ENCODE peak calls at places on chromosome X, in five cellular contexts. G is neural progenitor cell, Z is GM23248, M is hepatocyte, Q is PC-3. H is an unnamed sample.

GRCh38 chrX:56113785-56114436 is 118.2 kb upstream of the KLF8 start:
- DNase-seq in G (peak), Z (no peak), M (peak), Q (peak), H (peak)

GRCh38 chrX:13373807-13374187 is 53.9 kb upstream of the ATXN3L start:
- DNase-seq in G (no peak), Z (peak), M (peak), Q (no peak), H (no peak)

GRCh38 chrX:14267224-14267623 is 237.5 kb upstream of the GEMIN8 start:
- DNase-seq in G (no peak), Z (no peak), M (peak), Q (no peak), H (no peak)

GRCh38 chrX:14032383-14032782 is 2.7 kb upstream of the GEMIN8 start:
- DNase-seq in G (peak), Z (peak), M (peak), Q (peak), H (peak)

GRCh38 chrX:132214518-132214917 is 4.7 kb downstream of the RAP2C start:
- DNase-seq in G (no peak), Z (no peak), M (no peak), Q (no peak), H (no peak)

GRCh38 chrX:10507181-10507580 is 113.2 kb downstream of the MID1 start:
- DNase-seq in G (no peak), Z (no peak), M (no peak), Q (peak), H (no peak)

GRCh38 chrX:53262918-53263394 is 18.4 kb downstream of the IQSEC2 start:
- DNase-seq in G (no peak), Z (peak), M (no peak), Q (peak), H (no peak)

GRCh38 chrX:10988653-10989052 is 122.5 kb upstream of the HCCS start:
- DNase-seq in G (no peak), Z (no peak), M (no peak), Q (no peak), H (no peak)

GRCh38 chrX:105282077-105282476 is 61.6 kb upstream of the TEX13A start:
- DNase-seq in G (no peak), Z (no peak), M (no peak), Q (peak), H (no peak)

GRCh38 chrX:154013614-154014360 is 5.9 kb downstream of the IRAK1 start:
- DNase-seq in G (peak), Z (peak), M (peak), Q (peak), H (peak)

GRCh38 chrX:119541188-119541587 is 24.0 kb downstream of the STEEP1 start:
- DNase-seq in G (no peak), Z (peak), M (no peak), Q (peak), H (peak)

GRCh38 chrX:81662381-81662780 is 460.5 kb downstream of the SH3BGRL start:
- DNase-seq in G (no peak), Z (no peak), M (no peak), Q (no peak), H (no peak)

GRCh38 chrX:24245201-24245600 is 68.7 kb downstream of the SUPT20HL2 start:
- DNase-seq in G (peak), Z (peak), M (peak), Q (peak), H (no peak)

GRCh38 chrX:64885850-64886249 is 90.4 kb downstream of the ZC4H2 start:
- DNase-seq in G (peak), Z (peak), M (no peak), Q (peak), H (peak)

GRCh38 chrX:6407541-6407940 is 127.4 kb downstream of the VCX3A start:
- DNase-seq in G (no peak), Z (no peak), M (no peak), Q (no peak), H (no peak)

GRCh38 chrX:19670854-19671620 is 155.7 kb upstream of the MAP3K15 start:
- DNase-seq in G (peak), Z (peak), M (peak), Q (peak), H (peak)

GRCh38 chrX:38804481-38805293 is 3.4 kb downstream of the MID1IP1 start:
- DNase-seq in G (peak), Z (peak), M (peak), Q (peak), H (peak)

GRCh38 chrX:123590842-123591491 is 141.9 kb downstream of the THOC2 start:
- DNase-seq in G (no peak), Z (peak), M (peak), Q (peak), H (no peak)

GRCh38 chrX:10496345-10496965 is 123.9 kb downstream of the MID1 start:
- DNase-seq in G (no peak), Z (peak), M (no peak), Q (no peak), H (no peak)

GRCh38 chrX:133007458-133007857 is 49.0 kb upstream of the HS6ST2 start:
- DNase-seq in G (no peak), Z (no peak), M (no peak), Q (peak), H (no peak)

GRCh38 chrX:104566921-104567501 is 1.0 kb downstream of the IL1RAPL2 start:
- DNase-seq in G (peak), Z (no peak), M (peak), Q (peak), H (peak)

GRCh38 chrX:53184836-53185235 is 40.2 kb downstream of the KDM5C start:
- DNase-seq in G (no peak), Z (peak), M (no peak), Q (no peak), H (no peak)

GRCh38 chrX:13574600-13574999 is 5.2 kb downstream of the EGFL6 start:
- DNase-seq in G (no peak), Z (no peak), M (no peak), Q (no peak), H (no peak)

GRCh38 chrX:44997888-44998287 is 124.9 kb downstream of the KDM6A start:
- DNase-seq in G (no peak), Z (no peak), M (no peak), Q (no peak), H (no peak)

GRCh38 chrX:69218407-69218806 is 53.2 kb upstream of the PJA1 start:
- DNase-seq in G (no peak), Z (no peak), M (no peak), Q (no peak), H (no peak)

GRCh38 chrX:73525928-73526690 is 36.9 kb upstream of the CHIC1 start:
- DNase-seq in G (peak), Z (no peak), M (no peak), Q (no peak), H (peak)

GRCh38 chrX:119999087-119999634 is 55.6 kb upstream of the NKAP start:
- DNase-seq in G (no peak), Z (no peak), M (no peak), Q (no peak), H (peak)

GRCh38 chrX:23888887-23889501 is 18.7 kb downstream of the APOO start:
- DNase-seq in G (no peak), Z (peak), M (no peak), Q (peak), H (no peak)

GRCh38 chrX:65706041-65706828 is 38.8 kb downstream of the MSN start:
- DNase-seq in G (no peak), Z (peak), M (no peak), Q (peak), H (no peak)

GRCh38 chrX:152912121-152912520 is 14.3 kb downstream of the ZNF185 start:
- DNase-seq in G (no peak), Z (no peak), M (no peak), Q (no peak), H (peak)

GRCh38 chrX:48600226-48600625 is 2.9 kb downstream of the WDR13 start:
- DNase-seq in G (no peak), Z (no peak), M (no peak), Q (no peak), H (no peak)
- TF ChIP-seq EZH2phosphoT487 in G (no peak), Z (no peak), M (no peak), Q (no peak), H (no peak)

DNA sequence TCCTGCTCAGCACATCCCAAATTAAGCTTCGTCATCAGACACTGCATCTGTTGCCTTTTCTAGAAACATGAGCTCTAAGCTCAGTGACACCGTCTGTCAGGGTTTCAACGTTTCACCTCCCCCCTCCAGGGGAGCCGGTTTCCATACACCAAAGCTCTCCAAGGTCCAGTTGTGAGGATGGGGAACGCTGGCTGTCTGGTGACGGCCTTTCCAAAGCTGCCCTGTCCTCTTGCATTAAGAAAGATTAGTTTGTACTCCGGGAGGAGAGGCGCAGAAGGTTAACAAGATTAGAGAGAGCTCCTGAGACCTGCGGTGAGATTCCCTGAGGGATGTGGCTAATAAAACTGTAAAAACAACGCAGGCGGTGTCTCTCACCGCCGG is 43.2 kb downstream of the ASMT start:
- DNase-seq in G (peak), Z (no peak), M (no peak), Q (no peak), H (no peak)
- H3K4me3 ChIP-seq in G (no peak), Z (no peak), M (no peak), Q (no peak), H (no peak)

DNA sequence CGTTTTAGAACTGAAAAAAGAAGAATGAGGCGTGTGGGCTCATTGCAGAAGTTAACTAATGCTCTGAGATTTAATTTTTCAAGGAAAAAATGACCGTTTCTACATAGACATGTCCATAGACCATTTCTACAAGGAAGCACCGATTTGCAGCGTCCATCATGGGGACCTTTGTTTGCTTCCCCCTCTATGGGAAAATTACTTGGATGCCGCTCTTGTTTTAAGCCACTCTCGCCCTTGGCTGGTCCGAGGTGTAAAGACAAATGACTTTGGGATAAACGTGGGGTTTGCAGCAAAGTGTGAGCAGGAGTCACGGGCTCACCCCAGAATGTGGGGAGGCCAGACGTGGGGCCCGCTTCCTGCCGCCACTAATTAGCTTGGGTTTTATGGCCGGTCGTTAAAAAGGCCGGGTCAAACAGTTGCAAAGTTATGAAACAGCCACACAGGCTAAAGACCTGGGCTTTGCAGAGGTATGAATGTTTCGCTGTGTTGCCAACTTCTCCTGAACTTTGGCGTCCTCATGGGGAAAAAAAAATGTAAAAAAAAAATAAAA is 235.9 kb downstream of the SHOX start:
- DNase-seq in G (no peak), Z (no peak), M (peak), Q (no peak), H (no peak)
- TF ChIP-seq EZH2phosphoT487 in G (no peak), Z (no peak), M (no peak), Q (no peak), H (no peak)

DNA sequence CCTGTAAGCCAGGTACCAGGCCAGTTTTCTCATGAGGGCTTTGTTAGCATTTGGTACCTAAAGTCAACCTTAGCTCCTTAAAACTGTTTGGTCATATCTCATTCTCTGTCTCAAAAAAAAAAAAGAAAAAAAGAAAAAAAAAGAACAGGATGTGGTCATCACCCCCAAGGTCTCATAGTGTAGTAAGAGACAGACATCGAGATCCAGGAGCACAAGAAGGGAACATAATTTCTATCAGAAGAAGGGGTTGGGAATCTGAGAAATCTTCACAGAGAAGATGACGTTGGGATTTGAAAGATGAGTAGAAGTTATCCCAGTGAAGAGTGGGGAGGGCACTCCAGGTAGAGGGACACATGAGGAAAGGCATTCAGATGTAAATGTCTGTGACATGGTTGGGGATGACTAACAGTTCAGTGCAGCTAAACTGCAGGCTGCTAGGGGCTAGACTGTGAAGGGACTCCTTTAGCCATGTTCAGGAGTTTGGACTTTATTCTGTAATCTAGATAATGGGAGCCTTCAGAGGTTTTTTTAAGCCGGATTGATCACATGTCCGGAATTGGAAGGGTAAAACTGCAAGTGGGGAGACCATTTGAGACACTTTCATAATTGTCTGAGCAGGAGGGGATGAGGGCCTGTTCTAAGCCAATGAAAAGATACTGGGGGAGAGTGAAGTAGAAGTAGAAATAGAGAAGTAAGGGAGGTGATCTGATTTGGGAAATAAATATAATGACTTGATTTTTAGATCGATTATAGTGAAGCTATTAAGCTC is 26.9 kb upstream of the GJB1 start:
- DNase-seq in G (no peak), Z (no peak), M (no peak), Q (no peak), H (peak)
- H3K4me3 ChIP-seq in G (no peak), Z (no peak), M (no peak), Q (no peak), H (no peak)

GRCh38 chrX:48971325-48972213 is at the start of gene KCND1:
- DNase-seq in G (peak), Z (peak), M (peak), Q (no peak), H (peak)
- TF ChIP-seq EZH2phosphoT487 in G (no peak), Z (no peak), M (no peak), Q (no peak), H (no peak)

GRCh38 chrX:71106427-71106826 is at the start of gene CXorf65:
- DNase-seq in G (no peak), Z (no peak), M (no peak), Q (no peak), H (no peak)

GRCh38 chrX:71105638-71106037 is 902 bp downstream of the CXorf65 start:
- DNase-seq in G (no peak), Z (no peak), M (no peak), Q (no peak), H (no peak)

GRCh38 chrX:71111141-71111843 is at the start of gene IL2RG:
- DNase-seq in G (no peak), Z (no peak), M (peak), Q (peak), H (no peak)

GRCh38 chrX:71107245-71107644 is 705 bp upstream of the CXorf65 start:
- DNase-seq in G (no peak), Z (no peak), M (no peak), Q (no peak), H (no peak)

DNA sequence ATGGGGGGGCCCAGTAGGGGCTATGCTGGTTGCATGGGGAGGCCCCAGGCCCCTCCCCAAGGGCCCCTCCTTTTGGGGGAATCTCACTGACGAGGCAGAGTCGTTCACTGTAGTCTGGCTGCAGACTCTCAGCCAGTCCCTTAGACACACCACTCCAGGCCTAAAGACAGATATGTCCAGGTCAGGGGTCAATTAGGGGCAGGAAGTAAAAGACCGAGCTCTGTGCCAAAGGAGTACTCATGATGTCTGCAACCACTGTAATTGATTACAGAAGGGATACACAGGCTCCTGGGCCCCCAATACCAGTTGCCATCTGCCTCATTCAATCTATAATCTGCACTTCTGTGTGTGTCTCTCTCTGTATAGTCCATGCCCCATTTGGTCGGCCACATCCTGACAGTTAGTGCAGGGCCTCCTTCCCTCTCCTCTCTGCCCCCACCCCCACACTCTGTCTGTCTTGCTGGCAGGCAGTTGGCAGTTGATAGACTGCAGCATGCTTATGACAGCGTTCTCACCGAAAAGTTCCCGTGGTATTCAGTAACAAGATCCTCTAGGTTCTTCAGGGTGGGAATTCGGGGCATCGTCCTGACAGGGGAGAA is 1.3 kb upstream of the CXorf65 start:
- DNase-seq in G (no peak), Z (no peak), M (no peak), Q (no peak), H (no peak)
- H3K4me3 ChIP-seq in G (no peak), Z (no peak), M (no peak), Q (no peak), H (no peak)

DNA sequence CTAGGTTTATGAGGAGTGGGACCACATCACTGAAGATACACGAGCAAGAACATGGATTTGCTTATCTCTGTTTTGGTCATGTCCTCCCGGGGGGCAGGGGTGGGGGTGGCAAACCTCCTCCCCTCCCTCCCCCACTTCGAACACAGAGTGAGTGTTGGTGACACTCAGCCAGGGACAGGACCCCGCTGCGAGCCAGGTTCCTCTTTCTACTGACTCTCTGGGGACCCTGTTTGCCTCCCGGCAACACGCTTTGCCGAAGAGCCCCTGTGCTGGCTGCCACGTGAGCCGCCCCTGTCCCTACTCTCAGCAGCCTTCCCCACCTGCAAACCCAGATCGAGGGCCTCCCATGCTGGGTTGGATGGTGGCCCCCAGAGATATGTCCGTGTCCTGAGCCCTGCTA is 34.7 kb downstream of the P2RY8 start:
- DNase-seq in G (no peak), Z (no peak), M (no peak), Q (no peak), H (no peak)
- TF ChIP-seq EZH2phosphoT487 in G (no peak), Z (no peak), M (no peak), Q (no peak), H (no peak)

DNA sequence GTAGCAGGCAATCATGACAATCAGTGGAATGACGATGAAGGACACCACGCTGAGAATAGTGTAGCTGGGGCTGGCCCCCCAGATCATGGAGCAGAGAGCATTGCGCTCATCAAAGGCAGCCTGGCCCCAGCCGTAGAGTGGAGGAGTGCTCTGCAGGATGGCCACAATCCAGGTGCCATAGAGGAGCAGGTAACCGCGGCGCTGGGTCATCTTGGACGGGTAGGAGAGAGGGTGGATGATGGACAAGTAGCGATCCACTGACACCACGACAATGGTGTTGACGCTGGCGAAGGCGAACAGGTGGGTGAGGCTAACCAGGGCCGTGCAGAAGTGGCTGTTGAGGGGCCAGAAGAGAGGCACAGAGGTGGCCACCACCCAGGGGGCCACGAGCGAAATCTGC is 2.8 kb downstream of the GPR101 start:
- DNase-seq in G (no peak), Z (no peak), M (no peak), Q (no peak), H (no peak)
- H3K4me3 ChIP-seq in G (peak), Z (no peak), M (no peak), Q (no peak), H (peak)

GRCh38 chrX:149829751-149830191 is 48.0 kb downstream of the MAGEA9 start:
- DNase-seq in G (peak), Z (peak), M (no peak), Q (no peak), H (peak)

GRCh38 chrX:149827254-149827653 is 45.5 kb downstream of the MAGEA9 start:
- DNase-seq in G (no peak), Z (no peak), M (no peak), Q (no peak), H (no peak)

GRCh38 chrX:149830192-149830873 is 48.6 kb downstream of the MAGEA9 start:
- DNase-seq in G (peak), Z (peak), M (peak), Q (no peak), H (peak)

DNA sequence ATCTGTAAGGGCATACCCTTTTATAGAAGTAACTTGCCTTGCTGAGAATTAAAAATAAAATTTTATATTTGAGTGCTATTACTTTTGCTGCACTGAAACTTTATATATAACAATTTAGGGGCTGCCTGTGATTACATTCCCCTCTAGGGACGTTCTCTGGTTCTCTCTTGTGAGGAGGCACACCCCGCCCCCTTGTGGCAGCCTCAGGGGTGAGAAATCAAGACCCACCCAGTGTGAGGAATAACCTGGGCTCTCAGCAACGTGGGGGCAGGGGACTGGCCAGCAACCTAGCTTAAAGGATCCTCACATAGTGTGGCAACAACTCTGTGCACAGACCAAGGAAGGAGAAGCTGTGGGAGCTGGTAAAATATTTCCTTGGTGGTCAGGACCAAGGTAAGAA is 43.7 kb downstream of the MAGEA9 start:
- DNase-seq in G (peak), Z (peak), M (no peak), Q (peak), H (peak)
- TF ChIP-seq EZH2phosphoT487 in G (no peak), Z (no peak), M (no peak), Q (no peak), H (no peak)